ENCODE peak calls at places on chromosomes 5 and 9, in six cellular contexts. One of them, this sample, is unnamed.

GRCh38 chr9:4828776-4829175 is 36.0 kb downstream of the RCL1 start:
- DNase-seq in T-helper 22 cell: no peak
- DNase-seq in NCI-H1105 treated with DMSO at 0.1 percent for 48 hours: no peak
- DNase-seq in NCI-H2107: no peak
- DNase-seq in stimulated activated CD8-positive, alpha-beta memory T cell treated with anti-CD3 and anti-CD28 coated beads, Interleukin-4, amount 100 ng/mL, for 24 hours: no peak
- DNase-seq in HEK293T: no peak
- DNase-seq in this sample: peak

GRCh38 chr5:56142620-56143431 is 90.3 kb downstream of the ANKRD55 start:
- DNase-seq in HEK293T: no peak
- DNase-seq in T-helper 22 cell: no peak
- DNase-seq in stimulated activated CD8-positive, alpha-beta memory T cell treated with anti-CD3 and anti-CD28 coated beads, Interleukin-4, amount 100 ng/mL, for 24 hours: no peak
- DNase-seq in NCI-H2107: no peak
- DNase-seq in NCI-H1105 treated with DMSO at 0.1 percent for 48 hours: no peak
- DNase-seq in this sample: no peak

GRCh38 chr5:116834796-116835515 is 260.3 kb upstream of the SEMA6A start:
- DNase-seq in T-helper 22 cell: no peak
- DNase-seq in HEK293T: no peak
- DNase-seq in stimulated activated CD8-positive, alpha-beta memory T cell treated with anti-CD3 and anti-CD28 coated beads, Interleukin-4, amount 100 ng/mL, for 24 hours: no peak
- DNase-seq in NCI-H1105 treated with DMSO at 0.1 percent for 48 hours: no peak
- DNase-seq in NCI-H2107: no peak
- DNase-seq in this sample: no peak

GRCh38 chr5:174312641-174313040 is 267.1 kb downstream of the NSG2 start:
- DNase-seq in NCI-H2107: no peak
- DNase-seq in stimulated activated CD8-positive, alpha-beta memory T cell treated with anti-CD3 and anti-CD28 coated beads, Interleukin-4, amount 100 ng/mL, for 24 hours: no peak
- DNase-seq in HEK293T: no peak
- DNase-seq in NCI-H1105 treated with DMSO at 0.1 percent for 48 hours: no peak
- DNase-seq in T-helper 22 cell: no peak
- DNase-seq in this sample: no peak

GRCh38 chr9:69527454-69527853 is 144.7 kb downstream of the APBA1 start:
- DNase-seq in stimulated activated CD8-positive, alpha-beta memory T cell treated with anti-CD3 and anti-CD28 coated beads, Interleukin-4, amount 100 ng/mL, for 24 hours: no peak
- DNase-seq in NCI-H1105 treated with DMSO at 0.1 percent for 48 hours: no peak
- DNase-seq in HEK293T: no peak
- DNase-seq in T-helper 22 cell: no peak
- DNase-seq in NCI-H2107: no peak
- DNase-seq in this sample: no peak

GRCh38 chr9:113978954-113979712 is 99.0 kb downstream of the AMBP start:
- DNase-seq in stimulated activated CD8-positive, alpha-beta memory T cell treated with anti-CD3 and anti-CD28 coated beads, Interleukin-4, amount 100 ng/mL, for 24 hours: no peak
- DNase-seq in HEK293T: no peak
- DNase-seq in NCI-H2107: no peak
- DNase-seq in NCI-H1105 treated with DMSO at 0.1 percent for 48 hours: no peak
- DNase-seq in T-helper 22 cell: no peak
- DNase-seq in this sample: peak

GRCh38 chr5:149824851-149825250 is 94.7 kb downstream of the PPARGC1B start:
- DNase-seq in HEK293T: no peak
- DNase-seq in NCI-H1105 treated with DMSO at 0.1 percent for 48 hours: no peak
- DNase-seq in NCI-H2107: no peak
- DNase-seq in stimulated activated CD8-positive, alpha-beta memory T cell treated with anti-CD3 and anti-CD28 coated beads, Interleukin-4, amount 100 ng/mL, for 24 hours: no peak
- DNase-seq in T-helper 22 cell: no peak
- DNase-seq in this sample: no peak

GRCh38 chr5:72507360-72508238 is at the start of gene ZNF366:
- DNase-seq in HEK293T: no peak
- DNase-seq in T-helper 22 cell: no peak
- DNase-seq in stimulated activated CD8-positive, alpha-beta memory T cell treated with anti-CD3 and anti-CD28 coated beads, Interleukin-4, amount 100 ng/mL, for 24 hours: no peak
- DNase-seq in NCI-H2107: no peak
- DNase-seq in NCI-H1105 treated with DMSO at 0.1 percent for 48 hours: no peak
- DNase-seq in this sample: no peak

GRCh38 chr5:127313847-127314473 is 23.4 kb downstream of the MEGF10 start:
- DNase-seq in NCI-H1105 treated with DMSO at 0.1 percent for 48 hours: peak
- DNase-seq in T-helper 22 cell: peak
- DNase-seq in NCI-H2107: no peak
- DNase-seq in HEK293T: peak
- DNase-seq in stimulated activated CD8-positive, alpha-beta memory T cell treated with anti-CD3 and anti-CD28 coated beads, Interleukin-4, amount 100 ng/mL, for 24 hours: peak
- DNase-seq in this sample: peak

GRCh38 chr9:136143215-136144001 is 24.7 kb upstream of the TMEM250 start:
- DNase-seq in HEK293T: peak
- DNase-seq in NCI-H2107: no peak
- DNase-seq in T-helper 22 cell: no peak
- DNase-seq in NCI-H1105 treated with DMSO at 0.1 percent for 48 hours: no peak
- DNase-seq in stimulated activated CD8-positive, alpha-beta memory T cell treated with anti-CD3 and anti-CD28 coated beads, Interleukin-4, amount 100 ng/mL, for 24 hours: no peak
- DNase-seq in this sample: peak

GRCh38 chr9:128712451-128713410 is 10.4 kb downstream of the PKN3 start:
- DNase-seq in stimulated activated CD8-positive, alpha-beta memory T cell treated with anti-CD3 and anti-CD28 coated beads, Interleukin-4, amount 100 ng/mL, for 24 hours: no peak
- DNase-seq in T-helper 22 cell: no peak
- DNase-seq in NCI-H1105 treated with DMSO at 0.1 percent for 48 hours: no peak
- DNase-seq in NCI-H2107: no peak
- DNase-seq in HEK293T: no peak
- DNase-seq in this sample: no peak

GRCh38 chr5:149429839-149430721 is 51.0 kb upstream of the IL17B start:
- DNase-seq in T-helper 22 cell: no peak
- DNase-seq in NCI-H2107: no peak
- DNase-seq in NCI-H1105 treated with DMSO at 0.1 percent for 48 hours: no peak
- DNase-seq in stimulated activated CD8-positive, alpha-beta memory T cell treated with anti-CD3 and anti-CD28 coated beads, Interleukin-4, amount 100 ng/mL, for 24 hours: no peak
- DNase-seq in HEK293T: no peak
- DNase-seq in this sample: no peak